ENCODE peak calls at places on chromosomes 16 and 17, in seven cellular contexts. H is GM12865, C is astrocyte of the spinal cord, M is HL-60, S is breast epithelium, E is HFF-Myc, X is dorsolateral prefrontal cortex. Y is an unnamed sample.

GRCh38 chr17:69874220-69874670 is 200.8 kb upstream of the KCNJ16 start:
- DNase-seq in H (no peak), C (peak), M (no peak), S (no peak), E (peak), X (no peak), Y (peak)

GRCh38 chr17:51078009-51078592 is 42.6 kb downstream of the SPAG9 start:
- DNase-seq in H (no peak), C (no peak), M (no peak), S (no peak), E (no peak), X (no peak), Y (no peak)

GRCh38 chr17:78125138-78125913 is 3.2 kb downstream of the TMC6 start:
- DNase-seq in H (peak), C (no peak), M (peak), S (no peak), E (no peak), X (no peak), Y (no peak)

GRCh38 chr17:48155889-48156670 is 48.5 kb downstream of the SNX11 start:
- DNase-seq in H (no peak), C (no peak), M (no peak), S (no peak), E (no peak), X (no peak), Y (no peak)

GRCh38 chr16:31010539-31010938 is at the start of gene STX1B:
- DNase-seq in H (no peak), C (peak), M (no peak), S (no peak), E (no peak), X (peak), Y (no peak)

GRCh38 chr17:58333396-58334207 is 5.0 kb upstream of the TSPOAP1 start:
- DNase-seq in H (peak), C (no peak), M (peak), S (no peak), E (no peak), X (no peak), Y (no peak)

GRCh38 chr16:50517450-50518252 is 30.5 kb upstream of the NKD1 start:
- DNase-seq in H (no peak), C (no peak), M (no peak), S (peak), E (no peak), X (no peak), Y (no peak)

GRCh38 chr16:85759631-85760419 is 8.9 kb upstream of the C16orf74 start:
- DNase-seq in H (peak), C (no peak), M (peak), S (no peak), E (no peak), X (no peak), Y (no peak)

GRCh38 chr17:66636111-66636510 is 198.8 kb upstream of the CACNG5 start:
- DNase-seq in H (no peak), C (peak), M (no peak), S (no peak), E (no peak), X (peak), Y (peak)

DNA sequence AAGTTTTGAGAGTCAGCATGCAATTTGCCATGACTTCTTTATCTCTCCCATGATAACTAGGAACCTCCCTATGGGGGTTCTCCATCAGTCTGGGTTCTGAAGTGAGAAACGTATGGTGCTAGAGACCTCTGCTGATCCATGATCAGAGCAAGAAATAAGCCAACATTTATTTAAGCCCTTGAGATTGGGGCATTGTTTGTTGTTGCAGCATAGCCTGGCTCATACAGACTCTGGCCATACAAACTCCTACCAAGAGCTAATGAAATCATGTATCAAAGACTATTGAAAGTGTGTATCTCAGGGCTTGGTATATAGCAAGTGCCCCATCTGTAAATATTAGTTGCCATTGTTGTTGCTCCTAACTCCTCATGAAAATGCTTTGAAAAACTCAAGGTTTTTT is 233.9 kb downstream of the MAF start:
- DNase-seq in H (no peak), C (no peak), M (no peak), S (no peak), E (no peak), X (no peak), Y (no peak)
- TF ChIP-seq CTCF in H (no peak), C (no peak), M (no peak), S (no peak), E (no peak), X (no peak), Y (no peak)

GRCh38 chr17:64226132-64226531 is 36.9 kb downstream of the TEX2 start:
- DNase-seq in H (no peak), C (no peak), M (no peak), S (no peak), E (no peak), X (no peak), Y (no peak)

GRCh38 chr17:64223283-64223682 is 39.8 kb downstream of the TEX2 start:
- DNase-seq in H (no peak), C (no peak), M (no peak), S (no peak), E (no peak), X (no peak), Y (no peak)

GRCh38 chr17:64221679-64222078 is 41.4 kb downstream of the TEX2 start:
- DNase-seq in H (no peak), C (no peak), M (no peak), S (no peak), E (no peak), X (no peak), Y (no peak)

GRCh38 chr17:64225410-64225809 is 37.6 kb downstream of the TEX2 start:
- DNase-seq in H (no peak), C (no peak), M (no peak), S (no peak), E (no peak), X (no peak), Y (no peak)

GRCh38 chr17:64223931-64224657 is 39.0 kb downstream of the TEX2 start:
- DNase-seq in H (no peak), C (no peak), M (no peak), S (no peak), E (no peak), X (no peak), Y (no peak)
- H3K4me3 ChIP-seq in H (no peak), C (no peak), M (no peak), S (no peak), E (no peak), X (no peak), Y (no peak)

DNA sequence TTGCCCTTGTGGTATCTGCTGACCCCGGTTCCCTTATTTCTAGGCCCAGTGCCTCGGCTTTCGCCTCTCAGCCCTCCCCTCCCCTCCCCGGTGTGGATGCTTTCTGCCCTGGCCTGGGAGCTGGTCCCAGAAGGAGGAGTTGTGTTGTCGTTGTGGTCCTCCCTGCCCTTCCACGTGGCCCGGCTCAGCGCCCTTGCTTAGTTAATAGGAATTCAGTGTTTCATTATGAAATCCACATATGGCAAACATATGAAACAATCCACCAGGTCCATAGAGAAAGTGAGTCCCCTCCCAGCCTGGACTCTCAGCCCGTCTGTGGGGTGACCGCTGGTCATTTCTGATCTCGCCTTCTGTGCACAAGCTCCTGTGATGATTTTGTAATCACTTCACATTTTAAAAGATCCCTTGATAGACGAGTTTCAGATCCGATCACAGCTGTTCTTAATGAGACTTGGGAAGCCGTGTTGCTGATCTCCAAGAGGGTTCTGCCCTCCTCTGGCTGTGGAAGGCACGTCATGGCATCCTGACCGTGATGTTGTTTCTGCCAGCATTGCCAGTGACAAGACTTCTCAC is 112.1 kb downstream of the BANP start:
- DNase-seq in H (no peak), C (peak), M (no peak), S (no peak), E (peak), X (peak), Y (peak)
- TF ChIP-seq CTCF in H (no peak), C (peak), M (no peak), S (no peak), E (peak), X (peak), Y (peak)

DNA sequence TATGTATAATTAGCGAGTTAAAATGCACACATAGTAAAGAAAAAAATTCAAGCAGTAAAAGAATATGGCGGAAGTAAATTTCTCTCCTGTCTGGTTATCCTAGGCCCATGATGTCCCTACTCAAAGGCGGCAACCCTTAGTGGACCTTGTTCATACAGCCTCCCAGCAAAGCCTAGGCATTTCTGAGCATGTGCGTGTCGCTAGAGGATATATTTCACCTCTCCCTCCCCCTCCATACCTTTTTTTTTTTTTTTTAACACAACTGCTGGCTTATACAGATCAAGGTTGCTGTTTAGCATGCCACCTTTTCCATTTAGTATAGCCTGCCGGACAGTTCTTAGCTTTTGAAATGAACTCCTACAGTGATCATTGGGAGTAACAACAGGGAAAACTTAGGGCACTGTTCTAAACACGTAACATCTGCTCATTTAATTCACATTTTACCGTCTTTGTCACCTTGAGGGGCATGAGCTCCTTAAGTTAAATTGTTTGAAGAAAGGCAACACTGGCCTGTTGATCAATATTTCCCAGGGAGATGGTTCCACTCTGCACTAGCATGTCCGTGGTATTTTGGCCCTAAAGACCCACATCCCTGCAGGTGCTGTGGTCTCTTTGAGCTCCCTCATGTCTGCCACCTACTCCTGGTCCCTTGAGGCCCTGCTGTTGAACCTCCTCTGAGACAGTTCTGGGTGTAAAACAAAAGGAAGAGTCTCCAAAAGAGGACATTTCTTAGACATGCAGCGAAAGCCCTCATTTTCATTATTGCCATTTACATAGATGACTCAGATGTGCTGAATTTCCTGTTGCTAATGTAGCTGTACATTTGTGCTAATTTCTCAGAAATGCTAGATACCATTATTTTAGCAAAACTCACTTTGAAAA is 4.1 kb upstream of the TNFRSF13B start:
- DNase-seq in H (peak), C (no peak), M (no peak), S (no peak), E (no peak), X (no peak), Y (no peak)
- H3K4me3 ChIP-seq in H (peak), C (no peak), M (no peak), S (no peak), E (no peak), X (no peak), Y (no peak)

GRCh38 chr17:61005358-61005757 is 327.7 kb downstream of the BCAS3 start:
- DNase-seq in H (no peak), C (no peak), M (no peak), S (no peak), E (no peak), X (no peak), Y (peak)

GRCh38 chr17:61002316-61002736 is 324.7 kb downstream of the BCAS3 start:
- DNase-seq in H (peak), C (peak), M (peak), S (no peak), E (peak), X (no peak), Y (peak)

GRCh38 chr17:61000911-61001310 is 323.3 kb downstream of the BCAS3 start:
- DNase-seq in H (no peak), C (peak), M (no peak), S (no peak), E (peak), X (no peak), Y (peak)
- TF ChIP-seq CTCF in H (peak), C (peak), M (no peak), S (no peak), E (peak), X (peak), Y (peak)

DNA sequence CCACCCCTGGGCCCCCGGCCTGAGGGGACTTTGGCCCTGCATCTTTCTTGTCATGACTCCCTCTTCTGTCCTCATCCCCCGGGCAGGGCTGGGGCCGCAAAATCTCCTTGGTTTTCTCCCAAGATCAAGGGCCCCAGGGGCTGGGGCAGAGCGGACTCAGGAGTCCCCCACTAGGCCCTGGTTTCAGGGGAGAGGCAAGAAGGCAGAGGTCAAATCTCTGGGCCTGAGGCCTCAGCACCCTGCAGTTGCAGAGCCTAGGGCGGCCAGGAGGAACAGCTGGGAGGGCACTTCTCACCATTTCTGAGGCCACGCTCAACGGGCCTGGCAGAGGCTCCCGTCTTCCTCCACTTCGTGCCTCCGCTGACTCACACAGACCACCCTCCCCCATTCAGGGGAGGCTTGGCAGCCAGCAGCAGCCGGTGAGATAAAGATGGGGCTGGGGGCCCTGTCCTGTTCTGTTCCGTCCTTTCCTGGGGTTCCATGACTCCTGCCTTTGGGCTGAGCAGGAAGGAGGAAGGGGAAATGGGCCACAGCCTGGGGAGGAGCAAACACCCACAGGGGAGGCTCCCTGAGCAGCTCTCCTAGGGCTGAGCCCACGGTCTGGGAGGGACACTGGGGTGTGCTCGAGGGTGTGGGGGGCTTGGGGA is 12.4 kb downstream of the ZSCAN10 start:
- DNase-seq in H (no peak), C (no peak), M (peak), S (no peak), E (no peak), X (no peak), Y (peak)
- H3K4me3 ChIP-seq in H (no peak), C (no peak), M (no peak), S (peak), E (no peak), X (no peak), Y (no peak)

GRCh38 chr16:66152841-66153525 is 213.5 kb upstream of the CDH5 start:
- DNase-seq in H (peak), C (peak), M (no peak), S (no peak), E (no peak), X (no peak), Y (peak)
- TF ChIP-seq CTCF in H (no peak), C (peak), M (no peak), S (no peak), E (no peak), X (no peak), Y (no peak)

DNA sequence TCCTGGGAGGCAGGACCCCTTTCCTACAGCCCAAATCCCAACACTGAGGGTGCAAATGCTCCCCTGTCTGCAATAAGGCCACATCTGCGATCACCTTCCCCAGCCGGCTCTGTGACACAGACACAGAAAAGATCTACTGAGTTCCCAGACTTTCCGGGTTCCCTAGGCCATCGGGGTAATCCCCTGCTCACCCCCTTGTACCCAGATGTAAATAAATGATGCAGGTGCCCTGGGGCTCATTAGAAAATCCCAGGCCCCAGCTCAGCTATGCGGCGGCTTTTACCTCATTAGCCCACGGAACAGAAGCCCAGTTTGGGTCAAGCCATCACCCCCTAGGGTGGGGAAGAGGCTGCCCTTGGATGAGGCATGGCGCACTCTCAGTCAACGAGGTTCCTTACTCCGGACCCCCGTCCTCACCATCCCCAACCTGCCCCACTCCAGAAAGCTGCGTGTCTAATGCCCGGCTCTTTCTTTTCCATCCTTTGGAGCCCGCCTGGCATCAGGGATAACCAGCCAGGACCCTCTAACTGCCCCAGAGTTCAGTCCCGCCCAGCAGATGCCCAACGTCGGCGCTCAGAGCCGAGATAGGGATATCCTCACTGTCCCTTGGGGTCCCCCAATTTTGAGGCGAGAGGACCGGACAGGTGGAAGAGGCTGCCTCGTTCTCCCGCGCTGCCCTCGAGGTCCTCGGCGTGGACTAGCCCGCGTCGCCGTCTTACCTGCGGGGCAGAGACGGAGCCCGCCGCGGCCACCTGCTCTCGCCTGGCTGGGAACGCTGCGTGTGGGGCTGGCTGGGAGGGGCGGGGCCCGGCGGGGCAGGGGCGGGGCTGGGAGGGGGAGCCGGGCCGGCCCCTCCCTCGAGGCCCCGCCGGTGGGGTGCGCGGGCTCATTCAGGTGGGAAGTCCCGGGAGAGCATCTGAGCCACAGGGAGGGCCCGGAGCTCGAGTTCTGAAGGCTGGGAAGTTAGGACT is at the start of gene ZNF385C:
- DNase-seq in H (no peak), C (no peak), M (no peak), S (no peak), E (no peak), X (no peak), Y (no peak)
- H3K4me3 ChIP-seq in H (no peak), C (no peak), M (no peak), S (peak), E (no peak), X (no peak), Y (no peak)

DNA sequence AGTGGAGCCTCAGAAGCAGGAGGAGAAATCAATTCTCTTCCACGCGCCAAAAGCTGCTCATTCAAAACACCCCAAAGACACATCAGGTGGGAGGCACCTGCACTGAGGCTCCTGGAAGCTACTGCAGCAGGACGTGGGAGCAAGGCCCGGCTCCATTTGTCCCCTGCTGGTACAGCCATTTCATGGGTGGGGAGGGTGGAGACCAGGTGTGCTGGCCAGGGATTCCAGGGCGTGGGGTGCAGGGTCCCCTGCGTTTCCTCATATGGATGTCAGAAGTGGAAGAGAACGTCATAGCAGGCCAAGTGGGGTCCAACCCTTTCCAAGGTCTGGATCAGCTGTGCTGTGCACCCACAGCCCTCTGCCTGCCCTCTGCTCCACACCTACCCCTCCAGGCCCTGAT is 39.1 kb upstream of the CBX4 start:
- DNase-seq in H (no peak), C (no peak), M (no peak), S (no peak), E (no peak), X (no peak), Y (no peak)
- TF ChIP-seq CTCF in H (no peak), C (no peak), M (no peak), S (no peak), E (no peak), X (no peak), Y (no peak)